ENCODE peak calls at places on chromosomes 6 and 20, in six cellular contexts. R is stimulated activated CD4-positive, alpha-beta T cell treated with anti-CD3 and anti-CD28 coated beads, Interleukin-1b, Interleukin-23, amount 100 ng/mL, for 4 hours; O is HT1080; A is HTR-8/SVneo; C is psoas muscle; B is foreskin fibroblast. E is an unnamed sample.

GRCh38 chr6:3157151-3157933 is at the start of gene TUBB2A:
- DNase-seq in R (peak; percentile 90), O (peak; percentile 71), A (peak; percentile 93), C (peak; percentile 93), B (peak; percentile 95), E (peak; percentile 84)

GRCh38 chr6:107185570-107185969 is 70.3 kb upstream of the BEND3 start:
- DNase-seq in R (no peak), O (no peak), A (peak; percentile 9), C (no peak), B (peak; percentile 10), E (no peak)

GRCh38 chr6:3911614-3912336 is 62.6 kb downstream of the FAM50B start:
- DNase-seq in R (no peak), O (peak; percentile 93), A (peak; percentile 85), C (peak; percentile 68), B (peak; percentile 91), E (no peak)

GRCh38 chr6:599946-600448 is 56.9 kb downstream of the HUS1B start:
- DNase-seq in R (no peak), O (no peak), A (no peak), C (no peak), B (no peak), E (no peak)

GRCh38 chr6:138673317-138674014 is 100.1 kb upstream of the CCDC28A start:
- DNase-seq in R (no peak), O (no peak), A (no peak), C (no peak), B (peak; percentile 15), E (no peak)

GRCh38 chr20:38671186-38671585 is 53.1 kb upstream of the SLC32A1 start:
- DNase-seq in R (no peak), O (no peak), A (no peak), C (no peak), B (no peak), E (no peak)

GRCh38 chr6:150302801-150303138 is 66.0 kb upstream of the IYD start:
- DNase-seq in R (no peak), O (no peak), A (no peak), C (no peak), B (no peak), E (no peak)

GRCh38 chr6:31474871-31475286 is 23.1 kb upstream of the MICB start:
- DNase-seq in R (no peak), O (no peak), A (no peak), C (no peak), B (no peak), E (no peak)

GRCh38 chr20:25580711-25581110 is 4.6 kb downstream of the NINL start:
- DNase-seq in R (no peak), O (no peak), A (no peak), C (no peak), B (peak; percentile 38), E (no peak)

GRCh38 chr6:7138921-7139358 is 31.2 kb downstream of the RREB1 start:
- DNase-seq in R (no peak), O (no peak), A (no peak), C (no peak), B (no peak), E (peak; percentile 37)

GRCh38 chr6:139378882-139379341 is 4.5 kb upstream of the CITED2 start:
- DNase-seq in R (no peak), O (peak; percentile 74), A (no peak), C (no peak), B (peak; percentile 49), E (no peak)

GRCh38 chr20:46202758-46203509 is 84.8 kb downstream of the CD40 start:
- DNase-seq in R (no peak), O (no peak), A (no peak), C (no peak), B (peak; percentile 27), E (no peak)

E was measured in T follicular helper cell.